ENCODE peak calls at places on chromosome 5, in nine cellular contexts. Q, C, L, S, H, F, P, R and M are unnamed samples.

GRCh38 chr5:143148461-143149170 is 254.9 kb downstream of the NR3C1 start:
- DNase-seq in Q (no peak), C (no peak), L (peak; percentile 29), S (no peak), H (no peak), F (no peak), P (peak; percentile 29), R (no peak), M (no peak)

GRCh38 chr5:110477923-110478322 is 248.5 kb downstream of the TMEM232 start:
- DNase-seq in Q (no peak), C (no peak), L (no peak), S (no peak), H (no peak), F (no peak), P (no peak), R (no peak), M (no peak)

GRCh38 chr5:56278267-56278826 is 45.2 kb upstream of the ANKRD55 start:
- DNase-seq in Q (no peak), C (no peak), L (no peak), S (no peak), H (no peak), F (no peak), P (no peak), R (no peak), M (no peak)

GRCh38 chr5:17743580-17744435 is 109.5 kb downstream of the TAF11L14 start:
- DNase-seq in Q (no peak), C (no peak), L (no peak), S (peak; percentile 31), H (no peak), F (no peak), P (no peak), R (no peak), M (no peak)

GRCh38 chr5:77380636-77381035 is 111.5 kb downstream of the WDR41 start:
- DNase-seq in Q (no peak), C (no peak), L (no peak), S (no peak), H (no peak), F (no peak), P (no peak), R (no peak), M (no peak)

GRCh38 chr5:106640511-106640910 is 1030.2 kb downstream of the EFNA5 start:
- DNase-seq in Q (no peak), C (no peak), L (no peak), S (no peak), H (no peak), F (no peak), P (no peak), R (no peak), M (no peak)

GRCh38 chr5:107864793-107865192 is 194.1 kb upstream of the EFNA5 start:
- DNase-seq in Q (no peak), C (no peak), L (no peak), S (peak; percentile 7), H (no peak), F (no peak), P (no peak), R (no peak), M (no peak)

GRCh38 chr5:145429170-145429569 is 406.0 kb downstream of the PRELID2 start:
- DNase-seq in Q (no peak), C (no peak), L (no peak), S (no peak), H (no peak), F (no peak), P (no peak), R (no peak), M (no peak)

GRCh38 chr5:93583799-93584530 is 943 bp downstream of the NR2F1 start:
- DNase-seq in Q (peak; percentile 81), C (peak; percentile 91), L (peak; percentile 61), S (peak; percentile 54), H (peak; percentile 71), F (no peak), P (no peak), R (no peak), M (no peak)

DNA sequence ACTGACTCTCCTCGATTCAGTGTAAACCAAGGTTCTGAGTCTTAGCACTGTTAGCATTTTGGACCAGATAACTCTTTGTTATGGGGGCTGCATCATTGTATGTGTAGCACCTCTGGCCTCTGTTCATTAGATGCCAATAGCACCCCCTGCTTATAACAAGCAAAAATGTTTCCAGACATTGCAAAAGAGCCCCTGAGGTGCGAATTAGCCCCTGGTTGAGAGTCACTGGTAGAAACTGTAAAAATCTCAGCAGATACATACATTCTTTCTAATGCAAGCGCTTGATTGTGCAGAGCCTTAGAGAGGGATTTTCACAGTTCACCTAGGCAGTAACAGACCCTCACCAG is 2.8 kb downstream of the ADRB2 start:
- DNase-seq in Q (no peak), C (no peak), L (no peak), S (no peak), H (no peak), F (no peak), P (no peak), R (no peak), M (no peak)
- TF ChIP-seq EP300 in Q (no peak), C (no peak), L (no peak), S (no peak), H (no peak), F (no peak), P (no peak), R (no peak), M (no peak)

GRCh38 chr5:103228056-103228455 is 30.5 kb upstream of the MACIR start:
- DNase-seq in Q (no peak), C (no peak), L (no peak), S (no peak), H (no peak), F (no peak), P (no peak), R (no peak), M (no peak)

GRCh38 chr5:103224894-103225246 is 33.7 kb upstream of the MACIR start:
- DNase-seq in Q (no peak), C (no peak), L (no peak), S (no peak), H (no peak), F (no peak), P (no peak), R (no peak), M (no peak)

GRCh38 chr5:103228588-103228987 is 30.0 kb upstream of the MACIR start:
- DNase-seq in Q (no peak), C (no peak), L (no peak), S (no peak), H (no peak), F (no peak), P (no peak), R (no peak), M (no peak)

GRCh38 chr5:103223031-103223955 is 35.3 kb upstream of the MACIR start:
- DNase-seq in Q (no peak), C (peak; percentile 47), L (no peak), S (no peak), H (no peak), F (peak; percentile 7), P (no peak), R (no peak), M (no peak)

DNA sequence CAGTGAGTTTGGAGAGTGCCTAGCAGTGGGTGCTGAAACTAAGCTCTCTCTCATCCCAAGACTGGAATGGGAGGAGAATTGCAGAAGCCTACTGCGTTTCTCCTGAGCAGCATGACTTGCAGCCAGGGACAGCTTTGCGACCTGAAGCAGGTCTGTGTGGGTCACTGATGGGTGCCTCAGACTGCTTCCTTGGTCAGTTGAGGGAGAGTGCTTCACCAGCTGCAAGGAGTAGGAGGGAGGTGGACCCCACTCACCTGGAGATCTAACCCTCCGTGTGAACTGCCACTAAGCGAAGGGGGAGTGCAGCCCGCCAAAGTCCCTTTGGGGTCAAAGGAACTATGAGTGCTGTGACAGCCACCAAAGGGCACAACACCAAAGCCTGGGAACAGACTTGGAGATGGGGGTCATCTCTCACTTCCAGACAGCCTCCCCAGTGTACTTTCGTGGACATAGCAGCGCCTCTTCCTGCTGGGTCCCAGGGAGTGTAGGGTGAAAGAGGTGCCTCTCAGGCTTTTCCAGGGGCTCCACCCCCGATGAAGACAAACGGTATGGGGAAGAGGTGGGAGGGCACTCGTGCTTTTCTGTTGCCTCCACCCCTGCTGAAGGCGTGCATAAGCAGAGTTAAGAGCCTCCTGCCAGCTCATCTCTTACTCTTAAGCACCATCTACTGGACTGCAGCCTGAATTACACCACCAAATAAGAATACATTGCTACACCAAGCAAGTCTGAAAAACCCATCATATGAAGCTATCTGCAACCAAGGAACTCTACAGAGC is 34.3 kb upstream of the MACIR start:
- DNase-seq in Q (peak; percentile 45), C (no peak), L (peak; percentile 22), S (peak; percentile 71), H (no peak), F (peak; percentile 68), P (peak; percentile 55), R (peak; percentile 20), M (no peak)
- TF ChIP-seq EP300 in Q (no peak), C (no peak), L (no peak), S (no peak), H (no peak), F (no peak), P (no peak), R (no peak), M (no peak)

GRCh38 chr5:40649493-40650030 is 30.2 kb upstream of the PTGER4 start:
- DNase-seq in Q (no peak), C (no peak), L (no peak), S (no peak), H (no peak), F (no peak), P (no peak), R (no peak), M (no peak)
- TF ChIP-seq EP300 in Q (no peak), C (no peak), L (no peak), S (no peak), H (no peak), F (no peak), P (no peak), R (no peak), M (no peak)

GRCh38 chr5:139648205-139649081 is at the start of gene CXXC5:
- DNase-seq in Q (peak; percentile 96), C (peak; percentile 97), L (peak; percentile 78), S (peak; percentile 81), H (peak; percentile 92), F (no peak), P (peak; percentile 64), R (peak; percentile 90), M (peak; percentile 87)
- TF ChIP-seq EP300 in Q (no peak), C (no peak), L (no peak), S (no peak), H (no peak), F (no peak), P (peak; percentile 88), R (no peak), M (no peak)

GRCh38 chr5:21452429-21452828 is 1400.7 kb downstream of the CDH12 start:
- DNase-seq in Q (no peak), C (no peak), L (no peak), S (no peak), H (no peak), F (no peak), P (no peak), R (no peak), M (no peak)
- TF ChIP-seq EP300 in Q (no peak), C (no peak), L (no peak), S (no peak), H (no peak), F (no peak), P (no peak), R (no peak), M (no peak)